ENCODE peak calls at places on chromosomes 11 and 22, in four cellular contexts. M, O, N and Y are unnamed samples.

GRCh38 chr11:120339394-120339890 is 3.2 kb downstream of the ARHGEF12 start:
- DNase-seq in M (no peak), N (peak), O (peak), Y (no peak)

GRCh38 chr22:27913162-27913741 is 5.8 kb downstream of the PITPNB start:
- DNase-seq in M (peak), N (peak), O (no peak), Y (no peak)

GRCh38 chr22:35337932-35338331 is 38.2 kb downstream of the TOM1 start:
- DNase-seq in O (no peak), N (no peak), M (no peak), Y (no peak)

GRCh38 chr22:28243539-28243938 is 324.5 kb upstream of the PITPNB start:
- DNase-seq in M (no peak), N (peak), O (peak), Y (no peak)

GRCh38 chr11:15493066-15493465 is 378.3 kb downstream of the INSC start:
- DNase-seq in N (no peak), O (peak), M (no peak), Y (no peak)

GRCh38 chr11:129722529-129722928 is 93.1 kb upstream of the TMEM45B start:
- DNase-seq in M (no peak), O (no peak), N (no peak), Y (no peak)

GRCh38 chr11:12680246-12680939 is 6.2 kb downstream of the TEAD1 start:
- DNase-seq in N (peak), O (peak), M (no peak), Y (no peak)

GRCh38 chr11:72735495-72736027 is 16.6 kb downstream of the ARAP1 start:
- DNase-seq in O (peak), M (no peak), N (peak), Y (no peak)

GRCh38 chr11:43784301-43784700 is 96.3 kb upstream of the ALKBH3 start:
- DNase-seq in N (no peak), O (no peak), M (no peak), Y (no peak)

GRCh38 chr11:79265756-79266322 is 175.0 kb downstream of the TENM4 start:
- DNase-seq in N (peak), M (no peak), O (no peak), Y (no peak)

GRCh38 chr22:36027579-36027959 is 1.1 kb downstream of the RBFOX2 start:
- DNase-seq in M (peak), N (no peak), O (no peak), Y (no peak)

GRCh38 chr11:82185925-82186324 is 547.7 kb downstream of the FAM181B start:
- DNase-seq in M (no peak), N (no peak), O (no peak), Y (no peak)

GRCh38 chr11:130546438-130546837 is 98.0 kb downstream of the ADAMTS15 start:
- DNase-seq in N (no peak), M (no peak), O (no peak), Y (no peak)

GRCh38 chr11:113195728-113196127 is 118.7 kb upstream of the TTC12 start:
- DNase-seq in M (no peak), N (no peak), O (no peak), Y (no peak)

GRCh38 chr11:110490886-110491285 is 61.1 kb downstream of the FDX1 start:
- DNase-seq in O (peak), M (no peak), N (peak), Y (peak)

GRCh38 chr11:12376259-12376971 is 956 bp upstream of the PARVA start:
- DNase-seq in M (no peak), O (peak), N (peak), Y (no peak)

GRCh38 chr22:24938741-24939341 is 7.7 kb downstream of the LHFPL7 start:
- DNase-seq in N (peak), O (peak), M (peak), Y (no peak)

GRCh38 chr22:50676661-50677492 is 4.3 kb downstream of the SHANK3 start:
- DNase-seq in O (no peak), N (no peak), M (no peak), Y (no peak)

GRCh38 chr22:46084943-46085830 is 65.1 kb upstream of the PPARA start:
- DNase-seq in N (no peak), O (peak), M (no peak), Y (no peak)

GRCh38 chr11:111663820-111664219 is 61.6 kb downstream of the SIK2 start:
- DNase-seq in O (no peak), N (peak), M (no peak), Y (no peak)

GRCh38 chr11:4059424-4059823 is 35.2 kb upstream of the RRM1 start:
- DNase-seq in N (no peak), M (no peak), O (no peak), Y (no peak)

GRCh38 chr11:114265084-114265878 is 30.9 kb upstream of the NNMT start:
- DNase-seq in M (no peak), O (no peak), N (no peak), Y (no peak)

GRCh38 chr11:125394306-125394705 is 101.8 kb downstream of the FEZ1 start:
- DNase-seq in O (no peak), M (no peak), N (no peak), Y (no peak)

GRCh38 chr22:45632791-45633515 is 38.7 kb upstream of the ATXN10 start:
- DNase-seq in N (peak), O (no peak), M (no peak), Y (no peak)

GRCh38 chr11:133545199-133545709 is 13.0 kb upstream of the OPCML start:
- DNase-seq in N (no peak), M (peak), O (no peak), Y (no peak)

GRCh38 chr11:128324531-128325141 is 262.7 kb downstream of the ETS1 start:
- DNase-seq in O (no peak), N (no peak), M (no peak), Y (no peak)

GRCh38 chr11:110100476-110101240 is 7.5 kb downstream of the ZC3H12C start:
- DNase-seq in O (no peak), N (no peak), M (no peak), Y (no peak)

GRCh38 chr11:132623496-132623895 is 908.8 kb downstream of the OPCML start:
- DNase-seq in N (no peak), O (no peak), M (no peak), Y (no peak)

GRCh38 chr11:94028436-94028835 is 7.3 kb downstream of the HEPHL1 start:
- DNase-seq in O (peak), M (no peak), N (peak), Y (no peak)

GRCh38 chr11:12269104-12269441 is 108.3 kb upstream of the PARVA start:
- DNase-seq in O (no peak), N (peak), M (no peak), Y (no peak)

GRCh38 chr11:64223001-64223651 is 2.9 kb downstream of the TRPT1 start:
- DNase-seq in M (no peak), O (no peak), N (no peak), Y (no peak)

GRCh38 chr11:6258571-6258998 is 1.1 kb upstream of the CCKBR start:
- DNase-seq in N (no peak), O (no peak), M (no peak), Y (no peak)

GRCh38 chr11:75333022-75333806 is 18.2 kb downstream of the ARRB1 start:
- DNase-seq in N (no peak), O (no peak), M (no peak), Y (no peak)

GRCh38 chr11:68457898-68458249 is 2.7 kb upstream of the PPP6R3 start:
- DNase-seq in N (no peak), O (no peak), M (no peak), Y (no peak)

GRCh38 chr22:48464246-48464645 is 1363.4 kb downstream of the BRD1 start:
- DNase-seq in N (no peak), O (no peak), M (no peak), Y (no peak)

GRCh38 chr22:48459259-48459658 is 1368.4 kb downstream of the BRD1 start:
- DNase-seq in N (no peak), O (no peak), M (no peak), Y (no peak)

GRCh38 chr22:48456449-48456848 is 1371.2 kb downstream of the BRD1 start:
- DNase-seq in O (no peak), M (no peak), N (no peak), Y (no peak)

GRCh38 chr22:48459859-48460823 is 1367.5 kb downstream of the BRD1 start:
- DNase-seq in N (no peak), O (no peak), M (no peak), Y (no peak)
- TF ChIP-seq CTCF in N (no peak), O (no peak), M (no peak), Y (no peak)

GRCh38 chr11:47642099-47642855 is at the start of gene MTCH2:
- DNase-seq in O (peak), N (peak), M (peak), Y (peak)
- TF ChIP-seq CTCF in O (peak), N (no peak), M (peak), Y (no peak)

GRCh38 chr11:25961539-25961938 is 370.4 kb upstream of the ANO3 start:
- DNase-seq in M (peak), O (no peak), N (no peak), Y (no peak)
- TF ChIP-seq CTCF in M (no peak), O (no peak), N (no peak), Y (no peak)

GRCh38 chr11:86958259-86958658 is 3.1 kb upstream of the FZD4 start:
- DNase-seq in O (no peak), M (no peak), N (no peak), Y (no peak)

GRCh38 chr11:86955111-86955673 is at the start of gene FZD4:
- DNase-seq in M (peak), N (peak), O (peak), Y (no peak)

GRCh38 chr11:86952933-86953637 is 2.1 kb downstream of the FZD4 start:
- DNase-seq in O (no peak), M (no peak), N (peak), Y (no peak)

GRCh38 chr11:86954288-86955110 is 696 bp downstream of the FZD4 start:
- DNase-seq in M (no peak), O (no peak), N (no peak), Y (no peak)

GRCh38 chr11:86955674-86956522 is 703 bp upstream of the FZD4 start:
- DNase-seq in N (peak), M (peak), O (peak), Y (no peak)
- TF ChIP-seq CTCF in N (no peak), M (peak), O (peak), Y (no peak)

DNA sequence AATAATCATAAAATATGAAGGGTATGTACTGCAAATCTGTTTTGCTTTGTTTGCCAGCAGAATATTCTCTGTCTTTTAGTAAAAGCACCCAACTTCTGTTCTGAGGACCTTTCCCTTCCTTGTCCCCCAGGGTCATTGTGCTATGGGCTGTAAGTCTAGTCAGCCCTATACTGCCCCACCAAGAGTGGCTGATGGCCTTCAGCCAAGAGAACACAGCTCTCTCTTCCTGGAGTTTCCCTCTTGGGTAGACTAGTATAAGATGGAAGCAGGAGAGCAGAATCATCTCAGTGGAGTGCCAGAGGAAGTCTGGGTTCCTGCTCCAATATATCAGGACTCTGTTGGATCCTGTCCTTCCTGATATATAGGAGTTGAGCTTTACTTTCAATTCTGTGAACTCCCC is 29.0 kb downstream of the MMP13 start:
- DNase-seq in N (no peak), O (no peak), M (no peak), Y (no peak)
- TF ChIP-seq CTCF in N (no peak), O (no peak), M (no peak), Y (no peak)

GRCh38 chr11:1825039-1825740 is 9.6 kb upstream of the SYT8 start:
- DNase-seq in O (no peak), M (peak), N (peak), Y (no peak)
- TF ChIP-seq CTCF in O (peak), M (peak), N (peak), Y (peak)

DNA sequence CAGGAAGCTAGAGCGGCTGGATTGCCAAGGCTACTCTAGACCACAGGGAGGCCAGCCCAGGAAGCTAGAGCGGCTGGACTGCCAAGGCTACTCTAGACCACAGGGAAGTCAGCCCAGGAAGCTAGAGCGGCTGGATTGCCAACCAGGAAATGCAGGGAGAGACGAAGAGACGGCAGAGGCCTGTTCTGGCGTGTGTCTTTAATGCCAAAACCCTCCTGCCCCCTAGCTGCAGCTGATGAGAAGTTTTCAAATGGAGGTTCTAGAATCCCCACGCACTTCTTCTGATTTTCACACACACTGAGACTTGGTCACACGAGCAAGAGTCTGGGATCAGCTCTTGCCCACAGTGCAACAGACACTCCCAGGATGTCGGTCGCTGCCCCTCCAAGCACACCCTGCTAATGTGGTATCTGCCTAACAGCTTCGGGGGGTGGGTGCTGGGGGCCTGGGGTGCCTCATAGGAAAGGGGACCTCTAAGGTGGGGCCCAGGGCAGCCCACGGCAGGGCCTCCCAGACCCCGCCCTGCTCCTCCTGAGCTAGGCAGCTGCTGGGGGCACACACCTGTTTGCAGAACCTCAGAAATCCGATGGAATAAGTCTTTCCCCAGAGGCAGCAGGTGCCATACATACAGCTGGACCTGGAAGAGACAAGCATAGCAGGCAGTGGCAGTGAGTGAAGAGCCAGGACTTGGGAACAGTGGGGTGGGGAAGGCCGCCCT is 28.5 kb downstream of the MAFF start:
- DNase-seq in N (peak), M (peak), O (no peak), Y (no peak)
- TF ChIP-seq CTCF in N (peak), M (peak), O (peak), Y (peak)